ENCODE peak calls at places on chromosomes 5 and 9, in five cellular contexts. J is HCT116, P is neuronal stem cell, B is SK-N-SH, E is endothelial cell of umbilical vein. N is an unnamed sample.
A peak's percentile ranks its signal among the peaks of the same experiment; 100 is the strongest.

GRCh38 chr9:88593537-88594185 is 58.7 kb downstream of the NXNL2 start:
- DNase-seq in J (peak; percentile 34), P (peak; percentile 12), B (peak; percentile 62), E (peak; percentile 39), N (no peak)

GRCh38 chr5:65682148-65682547 is 39.8 kb downstream of the SGTB start:
- DNase-seq in J (no peak), P (no peak), B (no peak), E (no peak), N (no peak)

GRCh38 chr9:132901859-132902831 is 23.4 kb downstream of the SPACA9 start:
- DNase-seq in J (peak; percentile 59), P (peak; percentile 76), B (peak; percentile 84), E (peak; percentile 85), N (no peak)

GRCh38 chr5:80069251-80069650 is 34.1 kb downstream of the THBS4 start:
- DNase-seq in J (no peak), P (no peak), B (no peak), E (no peak), N (no peak)

GRCh38 chr9:70318002-70318401 is 59.2 kb downstream of the SMC5 start:
- DNase-seq in J (no peak), P (no peak), B (no peak), E (no peak), N (no peak)

GRCh38 chr5:141882594-141883183 is 4.5 kb upstream of the PCDH1 start:
- DNase-seq in J (no peak), P (no peak), B (peak; percentile 83), E (no peak), N (peak; percentile 38)

GRCh38 chr9:35757527-35758275 is 3.6 kb upstream of the MSMP start:
- DNase-seq in J (no peak), P (no peak), B (peak; percentile 72), E (peak; percentile 54), N (no peak)

GRCh38 chr5:14281746-14282181 is 138.6 kb downstream of the TRIO start:
- DNase-seq in J (no peak), P (no peak), B (no peak), E (no peak), N (no peak)

GRCh38 chr9:129446828-129447550 is 173.9 kb downstream of the C9orf50 start:
- DNase-seq in J (no peak), P (no peak), B (no peak), E (no peak), N (no peak)

GRCh38 chr9:75265525-75265972 is 177.2 kb downstream of the OSTF1 start:
- DNase-seq in J (peak; percentile 15), P (peak; percentile 54), B (peak; percentile 28), E (peak; percentile 52), N (no peak)

GRCh38 chr5:40619406-40619805 is 60.3 kb upstream of the PTGER4 start:
- DNase-seq in J (no peak), P (no peak), B (no peak), E (no peak), N (no peak)

GRCh38 chr9:134892221-134892620 is 11.6 kb downstream of the FCN2 start:
- DNase-seq in J (no peak), P (no peak), B (no peak), E (no peak), N (no peak)

GRCh38 chr9:8895498-8896224 is 1096.1 kb upstream of the DMAC1 start:
- DNase-seq in J (no peak), P (peak; percentile 32), B (peak; percentile 41), E (peak; percentile 47), N (no peak)

GRCh38 chr5:87127956-87128687 is 139.6 kb upstream of the RASA1 start:
- DNase-seq in J (no peak), P (no peak), B (no peak), E (no peak), N (no peak)

GRCh38 chr9:7186175-7186574 is 428.4 kb downstream of the KDM4C start:
- DNase-seq in J (peak; percentile 12), P (no peak), B (no peak), E (peak; percentile 22), N (no peak)

GRCh38 chr5:59893436-59894227 is at the start of gene PDE4D:
- DNase-seq in J (no peak), P (peak; percentile 74), B (peak; percentile 83), E (peak; percentile 49), N (peak; percentile 88)

DNA sequence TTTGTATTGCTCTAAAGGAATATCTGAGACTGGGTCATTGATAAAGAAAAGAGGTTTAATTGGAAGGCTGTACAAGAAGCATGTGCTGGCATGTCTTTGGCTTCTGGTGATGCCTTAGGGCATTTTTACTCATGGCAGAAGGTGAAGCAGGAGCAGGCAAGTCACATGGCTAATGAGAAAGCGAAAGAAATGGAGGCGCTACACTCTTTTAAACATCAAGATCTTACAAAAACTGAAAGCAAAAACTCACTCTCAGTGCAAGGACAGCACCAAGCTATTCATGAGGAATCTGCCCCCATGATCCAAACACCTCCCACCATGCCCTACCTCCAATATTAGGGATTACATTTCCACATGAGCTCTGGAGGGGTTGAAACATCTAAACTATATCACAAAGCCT is 1458.8 kb upstream of the ACO1 start:
- DNase-seq in J (no peak), P (no peak), B (no peak), E (no peak), N (no peak)
- H3K4me3 ChIP-seq in J (no peak overlapping the region), P (no peak overlapping the region), B (no peak overlapping the region), E (no peak overlapping the region), N (no peak overlapping the region)

GRCh38 chr9:108056083-108056804 is 566.7 kb upstream of the KLF4 start:
- DNase-seq in J (no peak), P (no peak), B (no peak), E (peak; percentile 49), N (no peak)
- H3K27ac ChIP-seq in J (no peak overlapping the region), P (no peak overlapping the region), B (peak overlapping the region; percentile 87), E (peak overlapping the region; percentile 34), N (no peak overlapping the region)

GRCh38 chr5:179128041-179128365 is 67.8 kb downstream of the ZNF354C start:
- DNase-seq in J (no peak), P (no peak), B (no peak), E (no peak), N (peak; percentile 49)
- H3K9ac ChIP-seq in J (no peak overlapping the region), P (no peak overlapping the region), B (no peak overlapping the region), E (no peak overlapping the region), N (no peak overlapping the region)

GRCh38 chr5:15731686-15732085 is 231.7 kb downstream of the FBXL7 start:
- DNase-seq in J (no peak), P (no peak), B (no peak), E (no peak), N (no peak)

GRCh38 chr5:15740383-15740782 is 240.4 kb downstream of the FBXL7 start:
- DNase-seq in J (no peak), P (no peak), B (no peak), E (no peak), N (no peak)

GRCh38 chr5:15734058-15734457 is 234.1 kb downstream of the FBXL7 start:
- DNase-seq in J (no peak), P (no peak), B (no peak), E (no peak), N (no peak)

GRCh38 chr5:15737882-15738677 is 238.1 kb downstream of the FBXL7 start:
- DNase-seq in J (no peak), P (no peak), B (no peak), E (no peak), N (no peak)

GRCh38 chr5:15737036-15737821 is 237.2 kb downstream of the FBXL7 start:
- DNase-seq in J (no peak), P (no peak), B (peak; percentile 76), E (no peak), N (no peak)
- H3K4me3 ChIP-seq in J (no peak overlapping the region), P (no peak overlapping the region), B (no peak overlapping the region), E (no peak overlapping the region), N (no peak overlapping the region)

GRCh38 chr5:3594514-3595101 is 1.0 kb upstream of the IRX1 start:
- DNase-seq in J (no peak), P (no peak), B (peak; percentile 25), E (no peak), N (peak; percentile 77)
- H3K27ac ChIP-seq in J (no peak overlapping the region), P (no peak overlapping the region), B (no peak overlapping the region), E (no peak overlapping the region), N (no peak overlapping the region)

DNA sequence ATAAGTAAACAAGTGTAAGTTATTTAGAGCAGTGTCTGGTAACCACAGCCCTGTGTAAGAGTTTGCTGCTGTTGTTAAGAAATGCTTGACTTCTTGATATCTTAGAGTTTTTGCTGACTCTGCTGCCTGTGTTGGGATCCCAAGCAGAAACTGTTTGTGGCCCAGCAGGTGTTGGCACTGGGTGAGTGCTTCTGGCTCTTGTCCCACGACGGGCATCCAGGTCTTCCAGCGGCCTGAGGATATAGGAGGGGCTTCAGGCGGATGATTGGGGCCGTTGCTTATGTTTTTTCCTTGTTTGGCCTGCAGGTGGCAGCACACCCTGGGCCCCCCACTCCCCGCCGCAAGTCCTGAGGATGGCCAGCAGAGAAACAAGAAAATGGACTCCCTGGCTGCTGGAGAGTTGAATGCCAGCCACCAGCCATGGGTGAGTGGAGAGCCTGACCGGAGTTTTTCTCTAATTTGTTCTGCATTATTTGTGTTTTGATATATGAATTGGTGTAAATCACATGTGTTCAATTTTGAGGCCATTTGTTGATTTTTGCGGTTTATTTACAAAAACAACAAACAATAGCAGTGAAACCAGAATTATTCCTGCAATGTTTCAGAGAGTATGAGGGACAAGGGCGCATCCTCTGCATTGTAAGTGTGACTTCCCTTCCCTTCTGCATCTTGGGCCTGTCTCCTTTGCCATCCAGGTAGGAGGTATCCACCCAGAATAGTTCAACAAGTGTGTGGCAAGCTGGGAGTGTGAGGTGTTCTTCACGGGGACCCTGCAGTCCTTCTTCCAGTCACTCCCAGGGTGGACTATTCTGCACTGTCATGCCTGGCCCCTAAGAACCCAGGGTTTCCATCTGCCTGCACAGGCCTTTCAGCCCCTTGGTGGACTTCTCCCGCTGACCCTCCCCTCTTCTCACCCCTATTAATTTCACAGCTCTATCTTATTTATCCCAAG is 50.3 kb downstream of the SLC22A5 start:
- DNase-seq in J (peak; percentile 56), P (peak; percentile 66), B (peak; percentile 91), E (peak; percentile 90), N (peak; percentile 86)
- H3K9ac ChIP-seq in J (peak overlapping the region; percentile 38), P (no peak overlapping the region), B (no peak overlapping the region), E (no peak overlapping the region), N (peak overlapping the region; percentile 49)

GRCh38 chr5:74657165-74657564 is 16.6 kb upstream of the ENC1 start:
- DNase-seq in J (no peak), P (no peak), B (no peak), E (no peak), N (no peak)

GRCh38 chr5:74655206-74655605 is 14.7 kb upstream of the ENC1 start:
- DNase-seq in J (no peak), P (no peak), B (no peak), E (no peak), N (no peak)

GRCh38 chr5:74653991-74654390 is 13.5 kb upstream of the ENC1 start:
- DNase-seq in J (no peak), P (no peak), B (no peak), E (no peak), N (no peak)

GRCh38 chr5:74652576-74652975 is 12.0 kb upstream of the ENC1 start:
- DNase-seq in J (no peak), P (no peak), B (no peak), E (no peak), N (no peak)

DNA sequence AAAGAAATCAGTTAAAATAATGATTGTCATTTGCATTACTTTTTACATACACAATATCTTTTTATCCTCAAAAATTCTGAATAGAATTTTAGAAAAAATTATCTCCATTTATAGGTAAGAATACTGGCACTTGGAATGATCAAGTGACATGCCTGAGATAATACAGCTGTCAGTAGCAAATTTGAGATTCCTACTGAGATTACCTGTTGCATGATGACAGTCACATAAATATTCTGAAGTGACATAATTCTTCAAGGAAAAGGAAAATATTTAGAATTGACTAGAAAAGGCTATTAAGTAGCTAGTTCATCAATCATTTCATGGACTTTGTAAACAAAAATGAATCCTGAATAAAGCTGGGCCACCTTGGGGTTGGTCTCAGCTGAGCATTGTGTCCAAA is 15.2 kb upstream of the ENC1 start:
- DNase-seq in J (no peak), P (no peak), B (no peak), E (no peak), N (no peak)
- H3K4me3 ChIP-seq in J (no peak overlapping the region), P (no peak overlapping the region), B (no peak overlapping the region), E (no peak overlapping the region), N (no peak overlapping the region)

GRCh38 chr5:181047921-181048320 is 7.9 kb downstream of the BTNL9 start:
- DNase-seq in J (no peak), P (no peak), B (no peak), E (no peak), N (no peak)
- H3K27ac ChIP-seq in J (no peak overlapping the region), P (no peak overlapping the region), B (no peak overlapping the region), E (no peak overlapping the region), N (no peak overlapping the region)

N was measured in kidney.